ENCODE peak calls at places on chromosomes 7 and 10, in eight cellular contexts. L is cardiac muscle cell, V is GM04504, E is lower leg skin, W is GM04503, Q is epithelial cell of proximal tubule, B is mucosa of gallbladder, R is GM12892. S is an unnamed sample.

GRCh38 chr10:97685395-97685958 is 1.6 kb downstream of the AVPI1 start:
- DNase-seq in R (no peak), B (no peak), V (no peak), E (peak), L (peak), W (no peak), Q (no peak), S (no peak)

GRCh38 chr7:70782729-70783290 is 349.1 kb upstream of the GALNT17 start:
- DNase-seq in B (no peak), V (no peak), Q (no peak), L (no peak), R (no peak), E (no peak), W (no peak), S (no peak)

GRCh38 chr10:102645388-102645740 is 1.1 kb downstream of the TRIM8 start:
- DNase-seq in B (peak), R (no peak), Q (peak), L (peak), W (no peak), V (no peak), E (peak), S (peak)

GRCh38 chr10:117365612-117366011 is 9.6 kb downstream of the PDZD8 start:
- DNase-seq in B (peak), R (no peak), L (no peak), Q (peak), E (no peak), V (no peak), W (no peak), S (peak)

GRCh38 chr10:52115823-52116222 is 198.3 kb upstream of the DKK1 start:
- DNase-seq in E (no peak), L (no peak), Q (no peak), W (no peak), R (no peak), V (no peak), B (no peak), S (peak)

GRCh38 chr7:100515072-100515532 is 23.9 kb upstream of the AGFG2 start:
- DNase-seq in B (no peak), E (no peak), R (no peak), W (peak), V (peak), Q (no peak), L (no peak), S (peak)

GRCh38 chr7:51162724-51163329 is 153.8 kb downstream of the COBL start:
- DNase-seq in V (peak), W (peak), Q (peak), R (no peak), B (peak), L (peak), E (peak), S (peak)

GRCh38 chr7:152871678-152872060 is 112.1 kb downstream of the ACTR3B start:
- DNase-seq in W (no peak), V (no peak), L (no peak), R (no peak), E (no peak), B (no peak), Q (no peak), S (no peak)

GRCh38 chr7:31776616-31777015 is 89.6 kb downstream of the PPP1R17 start:
- DNase-seq in B (no peak), W (peak), R (no peak), V (peak), L (no peak), Q (peak), E (no peak), S (peak)

GRCh38 chr7:141737118-141737835 is 881 bp upstream of the SSBP1 start:
- DNase-seq in B (no peak), Q (peak), L (no peak), R (no peak), E (peak), W (no peak), V (no peak), S (peak)